ENCODE peak calls at places on chromosome 20, in ten cellular contexts. O, H, T, Y, F, I, Q, P, G and C are unnamed samples.

GRCh38 chr20:12555369-12555768 is 453.4 kb upstream of the SPTLC3 start:
- DNase-seq in O (no peak), H (no peak), T (no peak), Y (no peak), F (no peak), I (no peak), Q (no peak), P (no peak), G (no peak), C (no peak)

GRCh38 chr20:48899881-48900280 is 21.6 kb upstream of the ARFGEF2 start:
- DNase-seq in O (no peak), H (no peak), T (no peak), Y (no peak), F (no peak), I (no peak), Q (no peak), P (no peak), G (no peak), C (no peak)

GRCh38 chr20:2385496-2385895 is 4.8 kb downstream of the TGM6 start:
- DNase-seq in O (no peak), H (no peak), T (no peak), Y (no peak), F (no peak), I (no peak), Q (no peak), P (no peak), G (no peak), C (no peak)

GRCh38 chr20:47336013-47336754 is 20.3 kb downstream of the ZMYND8 start:
- DNase-seq in O (peak), H (no peak), T (no peak), Y (peak), F (no peak), I (no peak), Q (no peak), P (no peak), G (no peak), C (peak)

GRCh38 chr20:44720617-44720993 is 5.4 kb downstream of the CCN5 start:
- DNase-seq in O (peak), H (no peak), T (no peak), Y (no peak), F (peak), I (no peak), Q (no peak), P (no peak), G (peak), C (peak)

GRCh38 chr20:38725959-38726848 is 1.9 kb downstream of the SLC32A1 start:
- DNase-seq in O (no peak), H (peak), T (peak), Y (no peak), F (no peak), I (peak), Q (no peak), P (peak), G (no peak), C (peak)

GRCh38 chr20:38256021-38256420 is 4.5 kb downstream of the KIAA1755 start:
- DNase-seq in O (no peak), H (no peak), T (no peak), Y (no peak), F (no peak), I (no peak), Q (no peak), P (no peak), G (no peak), C (no peak)

GRCh38 chr20:19757973-19758887 is at the start of gene RIN2:
- DNase-seq in O (peak), H (no peak), T (peak), Y (peak), F (no peak), I (no peak), Q (no peak), P (no peak), G (no peak), C (peak)